ENCODE peak calls at places on chromosomes 7 and 10, in seven cellular contexts. J is left cardiac atrium, G is mammary epithelial cell, T is left ventricle myocardium inferior, C is breast epithelium, B is endothelial cell of umbilical vein, D is Right ventricle myocardium inferior. Q is an unnamed sample.

GRCh38 chr7:4208086-4208485 is 474.0 kb upstream of the FOXK1 start:
- DNase-seq in G (no peak), C (no peak), B (no peak), J (no peak), T (no peak), D (no peak), Q (no peak)

GRCh38 chr7:46315891-46316290 is 394.8 kb upstream of the IGFBP3 start:
- DNase-seq in B (no peak), C (no peak), T (no peak), D (no peak), J (no peak), G (peak; percentile 70), Q (no peak)

GRCh38 chr7:91759205-91759863 is 121.2 kb downstream of the MTERF1 start:
- DNase-seq in T (no peak), G (peak; percentile 26), C (peak; percentile 74), B (no peak), D (no peak), J (no peak), Q (no peak)

GRCh38 chr10:20990604-20991003 is 93.5 kb upstream of the NEBL start:
- DNase-seq in B (no peak), J (no peak), D (no peak), G (peak; percentile 66), C (no peak), T (no peak), Q (no peak)

GRCh38 chr10:119803264-119803663 is 69.4 kb downstream of the MCMBP start:
- DNase-seq in J (no peak), T (no peak), B (no peak), C (no peak), G (peak; percentile 16), D (no peak), Q (no peak)

GRCh38 chr10:84539244-84539643 is 210.9 kb downstream of the CCSER2 start:
- DNase-seq in C (no peak), G (no peak), J (no peak), T (no peak), D (no peak), B (no peak), Q (no peak)

GRCh38 chr7:1909476-1909875 is 239.4 kb downstream of the ELFN1 start:
- DNase-seq in J (no peak), T (no peak), G (no peak), D (peak; percentile 37), C (no peak), B (no peak), Q (no peak)

GRCh38 chr7:1977059-1977875 is 255.5 kb downstream of the MAD1L1 start:
- DNase-seq in B (no peak), G (no peak), D (peak; percentile 64), T (no peak), C (no peak), J (peak; percentile 13), Q (no peak)

GRCh38 chr10:99859585-99859984 is 77.1 kb downstream of the ABCC2 start:
- DNase-seq in D (no peak), J (no peak), B (peak; percentile 59), G (no peak), T (no peak), C (no peak), Q (no peak)

GRCh38 chr10:119079572-119080520 is 771 bp downstream of the EIF3A start:
- DNase-seq in G (peak; percentile 78), J (peak; percentile 85), C (peak; percentile 64), B (peak; percentile 79), D (peak; percentile 88), T (peak; percentile 73), Q (peak; percentile 49)

GRCh38 chr10:19782430-19783089 is 33.7 kb upstream of the PLXDC2 start:
- DNase-seq in B (no peak), J (no peak), T (no peak), D (no peak), C (no peak), G (no peak), Q (no peak)

GRCh38 chr10:30581779-30582380 is 47.7 kb downstream of the LYZL2 start:
- DNase-seq in G (peak; percentile 38), J (no peak), C (no peak), D (no peak), B (peak; percentile 70), T (no peak), Q (peak; percentile 6)

GRCh38 chr10:74055383-74056065 is 57.6 kb downstream of the VCL start:
- DNase-seq in J (no peak), D (no peak), C (no peak), B (no peak), G (no peak), T (no peak), Q (no peak)

GRCh38 chr7:1543826-1544177 is 12.2 kb downstream of the TMEM184A start:
- DNase-seq in B (no peak), D (no peak), J (no peak), C (no peak), G (no peak), T (no peak), Q (no peak)

GRCh38 chr10:89516149-89516832 is 19.1 kb downstream of the SLC16A12 start:
- DNase-seq in G (peak; percentile 83), B (no peak), D (no peak), C (no peak), T (peak; percentile 74), J (peak; percentile 79), Q (no peak)

GRCh38 chr10:21495686-21496284 is 29.7 kb downstream of the SKIDA1 start:
- DNase-seq in T (peak; percentile 85), J (peak; percentile 88), C (peak; percentile 77), G (peak; percentile 83), B (peak; percentile 88), D (peak; percentile 94), Q (peak; percentile 90)

GRCh38 chr7:54967384-54967783 is 51.4 kb upstream of the EGFR start:
- DNase-seq in B (no peak), D (no peak), T (no peak), G (peak; percentile 100), J (no peak), C (no peak), Q (no peak)

GRCh38 chr10:15738237-15738928 is 18.7 kb upstream of the ITGA8 start:
- DNase-seq in T (no peak), D (no peak), J (no peak), G (no peak), B (no peak), C (no peak), Q (no peak)

GRCh38 chr7:158419238-158419785 is 168.3 kb downstream of the PTPRN2 start:
- DNase-seq in G (no peak), C (no peak), D (no peak), J (no peak), B (no peak), T (no peak), Q (no peak)

GRCh38 chr7:55240418-55241142 is 124.6 kb upstream of the LANCL2 start:
- DNase-seq in G (no peak), T (no peak), B (no peak), D (no peak), J (no peak), C (no peak), Q (no peak)

GRCh38 chr10:13961096-13961495 is 369.6 kb downstream of the FRMD4A start:
- DNase-seq in D (no peak), C (no peak), G (peak; percentile 54), B (peak; percentile 47), T (no peak), J (no peak), Q (no peak)

Q was measured in midbrain.